ENCODE peak calls at places on chromosome 14, in ten cellular contexts. U, R, M, O, N, B, Q, C, E and F are unnamed samples.

GRCh38 chr14:96693252-96693820 is 103.8 kb upstream of the VRK1 start:
- DNase-seq in U (no peak), R (no peak), M (no peak), O (no peak), N (no peak), B (no peak), Q (no peak), C (no peak), E (no peak), F (no peak)

GRCh38 chr14:67514650-67515385 is 18.3 kb upstream of the PLEKHH1 start:
- DNase-seq in U (peak), R (no peak), M (no peak), O (peak), N (peak), B (peak), Q (no peak), C (peak), E (peak), F (peak)

GRCh38 chr14:50520947-50521815 is 11.2 kb downstream of the MAP4K5 start:
- DNase-seq in U (peak), R (peak), M (no peak), O (no peak), N (no peak), B (no peak), Q (no peak), C (no peak), E (peak), F (peak)

GRCh38 chr14:103382375-103382774 is 2.8 kb upstream of the MARK3 start:
- DNase-seq in U (no peak), R (peak), M (no peak), O (no peak), N (no peak), B (no peak), Q (no peak), C (peak), E (no peak), F (peak)

GRCh38 chr14:94548999-94549985 is 11.9 kb upstream of the SERPINA4 start:
- DNase-seq in U (peak), R (peak), M (peak), O (peak), N (peak), B (peak), Q (no peak), C (peak), E (peak), F (peak)

GRCh38 chr14:64137657-64138290 is 156.4 kb downstream of the ESR2 start:
- DNase-seq in U (peak), R (peak), M (peak), O (no peak), N (peak), B (no peak), Q (no peak), C (peak), E (peak), F (peak)

GRCh38 chr14:67263499-67264149 is 22.4 kb downstream of the PALS1 start:
- DNase-seq in U (no peak), R (no peak), M (no peak), O (no peak), N (no peak), B (no peak), Q (no peak), C (no peak), E (peak), F (peak)

GRCh38 chr14:90091393-90091792 is 29.6 kb downstream of the KCNK13 start:
- DNase-seq in U (no peak), R (no peak), M (no peak), O (no peak), N (no peak), B (no peak), Q (no peak), C (no peak), E (peak), F (no peak)

GRCh38 chr14:70888681-70889175 is 18.5 kb upstream of the PCNX1 start:
- DNase-seq in U (no peak), R (no peak), M (no peak), O (peak), N (no peak), B (no peak), Q (no peak), C (no peak), E (no peak), F (no peak)

GRCh38 chr14:100413699-100414098 is 90.6 kb downstream of the SLC25A47 start:
- DNase-seq in U (no peak), R (no peak), M (no peak), O (no peak), N (no peak), B (no peak), Q (no peak), C (no peak), E (no peak), F (no peak)

GRCh38 chr14:69624131-69624530 is 12.7 kb downstream of the SUSD6 start:
- DNase-seq in U (no peak), R (no peak), M (no peak), O (no peak), N (no peak), B (no peak), Q (no peak), C (no peak), E (no peak), F (peak)

GRCh38 chr14:69626132-69626500 is 14.7 kb downstream of the SUSD6 start:
- DNase-seq in U (no peak), R (no peak), M (no peak), O (no peak), N (no peak), B (no peak), Q (no peak), C (peak), E (peak), F (peak)

GRCh38 chr14:69629225-69630127 is 18.1 kb downstream of the SUSD6 start:
- DNase-seq in U (no peak), R (no peak), M (no peak), O (no peak), N (no peak), B (no peak), Q (no peak), C (peak), E (no peak), F (peak)

GRCh38 chr14:69620981-69621380 is 9.6 kb downstream of the SUSD6 start:
- DNase-seq in U (no peak), R (no peak), M (no peak), O (no peak), N (no peak), B (no peak), Q (no peak), C (no peak), E (no peak), F (no peak)

GRCh38 chr14:69625299-69626131 is 14.1 kb downstream of the SUSD6 start:
- DNase-seq in U (peak), R (no peak), M (no peak), O (no peak), N (peak), B (peak), Q (no peak), C (peak), E (peak), F (peak)
- TF ChIP-seq POLR2A in U (peak), R (no peak), M (no peak), O (no peak), N (no peak), B (no peak), Q (no peak), C (no peak), E (peak), F (no peak)

GRCh38 chr14:61476737-61477410 is 155.5 kb downstream of the PRKCH start:
- DNase-seq in U (no peak), R (peak), M (no peak), O (no peak), N (peak), B (no peak), Q (no peak), C (peak), E (peak), F (no peak)
- TF ChIP-seq POLR2A in U (peak), R (no peak), M (peak), O (no peak), N (no peak), B (no peak), Q (no peak), C (no peak), E (peak), F (no peak)

GRCh38 chr14:61388173-61388975 is 67.0 kb downstream of the PRKCH start:
- DNase-seq in U (no peak), R (no peak), M (no peak), O (peak), N (no peak), B (no peak), Q (peak), C (no peak), E (peak), F (no peak)
- TF ChIP-seq POLR2A in U (no peak), R (no peak), M (no peak), O (no peak), N (no peak), B (no peak), Q (no peak), C (no peak), E (no peak), F (no peak)

GRCh38 chr14:75063491-75064204 is at the start of gene ACYP1:
- DNase-seq in U (peak), R (peak), M (peak), O (peak), N (peak), B (peak), Q (peak), C (peak), E (peak), F (peak)
- TF ChIP-seq POLR2A in U (peak), R (peak), M (peak), O (peak), N (no peak), B (no peak), Q (peak), C (peak), E (peak), F (peak)

GRCh38 chr14:105060751-105061427 is 4.3 kb downstream of the GPR132 start:
- DNase-seq in U (no peak), R (no peak), M (no peak), O (no peak), N (no peak), B (peak), Q (no peak), C (no peak), E (no peak), F (no peak)
- TF ChIP-seq POLR2A in U (no peak), R (no peak), M (no peak), O (no peak), N (no peak), B (no peak), Q (no peak), C (no peak), E (no peak), F (no peak)

DNA sequence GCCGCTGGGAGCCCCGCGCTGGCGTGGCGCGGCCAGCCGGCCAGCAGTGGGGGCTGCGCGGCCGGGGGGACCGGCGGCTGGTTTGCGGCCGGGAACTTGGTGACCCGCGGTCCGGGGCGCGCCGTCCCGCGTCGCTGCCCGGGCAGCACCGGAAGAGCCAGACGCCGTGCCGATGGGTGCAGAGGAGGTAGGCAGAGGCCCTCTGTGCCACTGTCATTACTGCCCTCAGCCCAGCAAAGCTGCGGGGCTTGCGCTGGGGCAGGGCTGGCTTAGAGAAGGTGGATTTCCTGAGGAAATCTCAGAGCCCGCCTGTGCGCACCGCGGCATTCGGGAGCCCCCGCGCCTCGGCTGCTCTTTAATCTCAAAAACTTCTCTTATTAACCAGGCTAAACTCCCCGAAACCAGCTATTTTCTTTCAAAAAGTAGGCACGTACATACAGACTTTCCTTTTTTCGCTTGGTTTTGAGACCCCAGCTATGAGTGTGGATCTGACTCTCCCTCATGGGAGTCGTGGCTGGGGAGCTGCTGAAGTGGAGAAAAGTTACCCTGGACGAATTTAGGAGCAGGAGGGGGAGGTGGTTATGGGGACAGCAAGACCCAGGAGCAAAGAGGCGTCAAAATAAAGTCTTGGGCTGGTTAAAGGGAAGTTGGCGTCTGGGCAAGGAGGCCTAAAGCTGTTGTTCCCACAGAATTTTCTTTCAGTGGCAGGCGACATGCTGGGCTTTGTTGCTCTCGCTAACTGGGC is 790 bp downstream of the SUSD6 start:
- DNase-seq in U (peak), R (no peak), M (peak), O (no peak), N (peak), B (peak), Q (no peak), C (peak), E (peak), F (peak)
- TF ChIP-seq POLR2A in U (no peak), R (no peak), M (no peak), O (no peak), N (no peak), B (no peak), Q (no peak), C (no peak), E (no peak), F (peak)

GRCh38 chr14:22796087-22796707 is 19.0 kb downstream of the SLC7A7 start:
- DNase-seq in U (no peak), R (no peak), M (no peak), O (no peak), N (no peak), B (no peak), Q (no peak), C (peak), E (no peak), F (no peak)
- TF ChIP-seq POLR2A in U (no peak), R (no peak), M (no peak), O (no peak), N (no peak), B (no peak), Q (no peak), C (no peak), E (no peak), F (no peak)

GRCh38 chr14:93115920-93116675 is at the start of gene ITPK1:
- DNase-seq in U (peak), R (peak), M (peak), O (peak), N (peak), B (peak), Q (no peak), C (peak), E (peak), F (peak)
- TF ChIP-seq POLR2A in U (peak), R (no peak), M (no peak), O (no peak), N (no peak), B (no peak), Q (no peak), C (peak), E (no peak), F (no peak)

GRCh38 chr14:55051426-55052258 is at the start of gene MAPK1IP1L:
- DNase-seq in U (peak), R (peak), M (peak), O (peak), N (peak), B (peak), Q (peak), C (peak), E (peak), F (peak)
- TF ChIP-seq POLR2A in U (peak), R (peak), M (peak), O (peak), N (peak), B (peak), Q (peak), C (peak), E (peak), F (peak)